ENCODE peak calls at places on chromosomes 1 and 21, in nine cellular contexts. O is HAP-1, C is adipocyte, F is colonic mucosa, U is fibroblast of mammary gland, S is AG10803, A is pancreas, D is uterus, Q is aorta. I is an unnamed sample.

GRCh38 chr21:25369524-25370300 is 237.6 kb downstream of the MRPL39 start:
- DNase-seq in O (no peak), C (peak), F (no peak), U (peak), S (peak), A (no peak), D (no peak), Q (no peak), I (peak)

GRCh38 chr1:236063919-236064673 is 794 bp downstream of the NID1 start:
- DNase-seq in O (peak), C (peak), F (peak), U (peak), S (peak), A (peak), D (peak), Q (peak), I (no peak)

GRCh38 chr1:11648039-11648438 is 6.2 kb downstream of the FBXO2 start:
- DNase-seq in O (no peak), C (no peak), F (no peak), U (no peak), S (no peak), A (no peak), D (no peak), Q (no peak), I (no peak)

GRCh38 chr1:28278763-28279162 is 19.4 kb downstream of the SESN2 start:
- DNase-seq in O (no peak), C (no peak), F (no peak), U (no peak), S (no peak), A (no peak), D (no peak), Q (no peak), I (no peak)

GRCh38 chr21:27275294-27275927 is 308.5 kb upstream of the ADAMTS5 start:
- DNase-seq in O (no peak), C (peak), F (no peak), U (peak), S (peak), A (no peak), D (no peak), Q (no peak), I (no peak)

GRCh38 chr1:245735831-245736530 is 581.2 kb downstream of the KIF26B start:
- DNase-seq in O (no peak), C (peak), F (no peak), U (peak), S (peak), A (no peak), D (no peak), Q (no peak), I (no peak)

GRCh38 chr1:17624540-17625256 is 85.2 kb downstream of the ARHGEF10L start:
- DNase-seq in O (no peak), C (peak), F (no peak), U (peak), S (peak), A (peak), D (peak), Q (peak), I (peak)

GRCh38 chr1:228989992-228990827 is 254.9 kb downstream of the RHOU start:
- DNase-seq in O (no peak), C (peak), F (peak), U (peak), S (peak), A (peak), D (peak), Q (peak), I (no peak)

GRCh38 chr1:84582802-84583587 is 8.8 kb upstream of the CTBS start:
- DNase-seq in O (peak), C (peak), F (no peak), U (no peak), S (peak), A (no peak), D (no peak), Q (no peak), I (peak)

GRCh38 chr1:93446837-93447451 is 974 bp upstream of the FNBP1L start:
- DNase-seq in O (no peak), C (peak), F (peak), U (peak), S (no peak), A (peak), D (no peak), Q (no peak), I (no peak)

GRCh38 chr1:40648928-40649591 is 16.4 kb downstream of the RIMS3 start:
- DNase-seq in O (no peak), C (no peak), F (no peak), U (no peak), S (no peak), A (no peak), D (no peak), Q (no peak), I (no peak)

GRCh38 chr1:25616932-25617625 is 488 bp downstream of the MAN1C1 start:
- DNase-seq in O (no peak), C (peak), F (no peak), U (no peak), S (no peak), A (no peak), D (peak), Q (peak), I (no peak)

GRCh38 chr1:221987860-221988520 is 246.1 kb upstream of the DUSP10 start:
- DNase-seq in O (no peak), C (peak), F (no peak), U (peak), S (peak), A (no peak), D (no peak), Q (no peak), I (peak)

GRCh38 chr1:209349372-209350324 is 233.9 kb upstream of the CAMK1G start:
- DNase-seq in O (no peak), C (no peak), F (no peak), U (peak), S (peak), A (no peak), D (peak), Q (no peak), I (no peak)

GRCh38 chr1:13901041-13901440 is 201.1 kb downstream of the PRDM2 start:
- DNase-seq in O (no peak), C (no peak), F (no peak), U (peak), S (peak), A (no peak), D (no peak), Q (no peak), I (no peak)

GRCh38 chr1:96973605-96974004 is 252.0 kb downstream of the PTBP2 start:
- DNase-seq in O (no peak), C (no peak), F (no peak), U (peak), S (peak), A (no peak), D (no peak), Q (no peak), I (no peak)

GRCh38 chr1:248421384-248421783 is 18.5 kb downstream of the OR2T1 start:
- DNase-seq in O (no peak), C (no peak), F (no peak), U (peak), S (no peak), A (no peak), D (no peak), Q (no peak), I (no peak)

GRCh38 chr1:186482661-186483255 is 21.8 kb upstream of the PDC start:
- DNase-seq in O (peak), C (peak), F (peak), U (peak), S (peak), A (peak), D (peak), Q (peak), I (no peak)

GRCh38 chr1:21906173-21907078 is 30.7 kb downstream of the HSPG2 start:
- DNase-seq in O (no peak), C (peak), F (peak), U (peak), S (peak), A (no peak), D (peak), Q (peak), I (no peak)

GRCh38 chr1:218499021-218499691 is 154.0 kb downstream of the TGFB2 start:
- DNase-seq in O (no peak), C (peak), F (no peak), U (peak), S (peak), A (no peak), D (no peak), Q (no peak), I (no peak)

GRCh38 chr1:113233441-113233840 is 156.9 kb upstream of the MAGI3 start:
- DNase-seq in O (no peak), C (no peak), F (peak), U (no peak), S (no peak), A (no peak), D (no peak), Q (no peak), I (no peak)

GRCh38 chr1:27634166-27634981 is 611 bp downstream of the FGR start:
- DNase-seq in O (no peak), C (peak), F (no peak), U (no peak), S (no peak), A (no peak), D (peak), Q (no peak), I (no peak)

GRCh38 chr21:39525129-39525528 is 73.4 kb downstream of the SH3BGR start:
- DNase-seq in O (no peak), C (no peak), F (no peak), U (no peak), S (no peak), A (no peak), D (no peak), Q (no peak), I (no peak)

GRCh38 chr21:41319273-41319672 is 2.7 kb downstream of the FAM3B start:
- DNase-seq in O (no peak), C (no peak), F (peak), U (no peak), S (no peak), A (no peak), D (no peak), Q (no peak), I (no peak)

GRCh38 chr1:23367791-23368561 is 1.7 kb downstream of the ZNF436 start:
- DNase-seq in O (peak), C (peak), F (peak), U (peak), S (peak), A (peak), D (peak), Q (peak), I (peak)

GRCh38 chr1:173862769-173863223 is 5.0 kb downstream of the GAS5 start:
- DNase-seq in O (no peak), C (no peak), F (no peak), U (peak), S (no peak), A (no peak), D (no peak), Q (no peak), I (no peak)

GRCh38 chr1:20660363-20661234 is 570 bp downstream of the DDOST start:
- DNase-seq in O (no peak), C (peak), F (no peak), U (no peak), S (no peak), A (no peak), D (no peak), Q (no peak), I (no peak)

GRCh38 chr1:41547781-41548560 is 63.5 kb upstream of the EDN2 start:
- DNase-seq in O (no peak), C (no peak), F (no peak), U (peak), S (no peak), A (no peak), D (peak), Q (no peak), I (no peak)

GRCh38 chr1:214261206-214262123 is 19.5 kb upstream of the SMYD2 start:
- DNase-seq in O (peak), C (peak), F (peak), U (peak), S (peak), A (peak), D (peak), Q (peak), I (no peak)

DNA sequence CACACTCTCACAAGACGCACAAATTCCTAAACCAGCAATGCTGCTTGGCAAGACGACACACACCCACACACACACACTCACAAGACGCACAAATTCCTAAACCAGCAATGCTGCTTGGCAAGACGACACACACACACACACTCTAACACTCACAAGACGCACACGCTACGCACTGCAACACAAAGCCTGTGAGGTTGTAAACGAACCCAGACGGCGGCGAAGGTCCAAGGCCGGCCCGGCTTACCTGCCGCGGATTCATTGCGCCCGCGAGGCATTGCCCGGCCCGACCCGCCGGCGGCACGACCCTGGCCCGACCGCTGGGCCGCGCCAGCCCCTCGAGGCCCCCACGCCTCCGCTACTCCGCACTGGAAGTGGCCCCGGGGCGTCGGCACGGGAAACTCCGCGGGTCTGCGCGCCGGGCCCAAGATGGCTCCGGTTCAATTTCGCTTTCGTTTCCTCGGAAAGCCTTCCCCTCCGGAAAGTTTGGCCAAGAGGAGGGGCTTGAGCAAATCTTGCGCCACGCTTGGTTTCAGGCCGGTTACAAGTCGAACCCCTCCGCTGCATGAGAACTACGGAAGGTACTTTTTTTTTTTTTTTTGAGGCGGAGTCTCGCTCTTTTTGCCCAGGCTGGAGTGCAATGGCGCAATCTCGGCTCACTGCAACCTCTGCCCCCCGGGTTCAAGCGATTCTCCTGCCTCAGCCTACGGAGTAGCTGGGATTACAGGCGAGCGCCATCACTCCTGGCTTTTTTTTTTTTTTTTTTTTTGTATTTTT is at the start of gene ADAR:
- DNase-seq in O (peak), C (peak), F (peak), U (peak), S (peak), A (peak), D (peak), Q (peak), I (peak)
- H3K4me3 ChIP-seq in O (peak), C (peak), F (peak), U (peak), S (peak), A (peak), D (peak), Q (peak), I (peak)

GRCh38 chr1:224502459-224503160 is 68.0 kb upstream of the WDR26 start:
- DNase-seq in O (peak), C (no peak), F (peak), U (no peak), S (no peak), A (peak), D (no peak), Q (no peak), I (no peak)
- H3K4me3 ChIP-seq in O (no peak), C (no peak), F (no peak), U (no peak), S (no peak), A (no peak), D (no peak), Q (no peak), I (no peak)

DNA sequence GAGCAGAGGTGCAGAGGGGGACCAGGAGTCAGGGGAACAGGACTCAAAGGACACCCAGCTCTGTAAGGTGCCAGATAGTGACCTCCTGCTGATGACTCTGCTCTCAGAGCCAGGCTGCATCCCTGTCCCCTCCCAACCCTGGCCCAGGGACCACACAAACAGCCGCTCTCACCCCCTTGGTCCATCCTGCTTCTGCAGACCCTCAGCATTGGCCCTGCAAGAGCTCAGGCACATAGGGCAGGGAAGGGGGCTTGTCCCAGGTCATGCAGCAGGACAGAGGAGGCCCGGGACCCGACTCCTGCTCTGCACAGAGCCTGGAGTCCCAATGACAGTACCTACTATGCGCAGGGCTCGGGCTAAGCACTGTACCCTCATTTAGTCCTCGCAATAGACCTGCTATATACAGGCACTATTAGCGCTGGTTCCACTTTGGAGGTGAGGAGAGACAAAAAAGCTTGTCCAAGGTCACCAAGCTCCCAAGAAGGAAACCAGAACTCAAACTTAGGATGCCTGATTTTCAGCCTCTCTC is 15.7 kb downstream of the EPHA2 start:
- DNase-seq in O (no peak), C (no peak), F (no peak), U (no peak), S (no peak), A (no peak), D (no peak), Q (no peak), I (no peak)
- H3K4me3 ChIP-seq in O (no peak), C (no peak), F (no peak), U (no peak), S (no peak), A (no peak), D (no peak), Q (no peak), I (no peak)

DNA sequence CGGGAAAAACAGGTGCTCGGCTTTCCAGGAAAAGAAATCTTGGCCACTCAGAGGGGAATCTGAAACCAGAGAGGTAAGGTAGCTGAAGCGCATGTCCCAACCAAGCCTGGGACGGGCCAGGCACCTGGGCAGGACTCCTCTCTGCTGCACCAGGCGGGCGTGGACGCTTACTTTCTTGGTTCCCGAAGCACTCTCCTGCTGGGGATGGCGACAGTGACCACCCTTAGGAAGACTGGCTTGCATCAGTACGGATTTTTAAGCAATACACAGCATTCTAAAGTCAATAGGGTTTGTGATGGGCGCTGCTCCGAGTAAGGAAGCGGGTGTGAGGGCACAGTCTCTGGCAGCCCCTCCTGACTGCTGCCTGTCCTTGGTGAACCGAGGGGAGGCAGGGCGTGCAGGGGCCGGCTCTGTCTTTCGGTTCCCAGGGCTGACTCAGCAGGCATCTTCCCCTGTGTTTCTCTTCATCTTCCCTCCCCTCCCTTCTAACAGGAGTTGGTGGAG is 74.9 kb upstream of the ANGPTL1 start:
- DNase-seq in O (no peak), C (no peak), F (no peak), U (peak), S (peak), A (no peak), D (no peak), Q (no peak), I (no peak)
- H3K4me3 ChIP-seq in O (no peak), C (no peak), F (no peak), U (no peak), S (no peak), A (no peak), D (no peak), Q (no peak), I (no peak)

DNA sequence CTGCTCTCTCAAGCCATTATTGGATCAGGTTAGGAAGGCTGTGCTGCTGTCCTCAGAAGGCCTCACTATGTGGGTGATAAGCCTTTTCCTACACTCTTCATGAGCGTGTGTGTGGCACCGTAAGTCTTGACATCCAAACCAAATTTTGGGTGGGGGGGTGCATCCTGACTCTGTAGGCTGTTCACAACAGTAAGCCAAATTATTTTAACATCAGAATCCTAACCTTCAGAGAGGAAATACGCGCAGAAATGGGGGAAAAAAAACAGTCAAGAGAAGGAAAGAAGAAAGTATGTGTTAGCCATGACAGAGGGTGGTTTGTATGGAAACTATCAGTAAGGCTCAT is 21.0 kb downstream of the STPG1 start:
- DNase-seq in O (no peak), C (no peak), F (no peak), U (no peak), S (no peak), A (no peak), D (no peak), Q (no peak), I (no peak)
- H3K4me3 ChIP-seq in O (no peak), C (no peak), F (no peak), U (no peak), S (no peak), A (no peak), D (no peak), Q (no peak), I (no peak)

GRCh38 chr1:203480525-203481084 is 5.0 kb downstream of the PRELP start:
- DNase-seq in O (no peak), C (peak), F (peak), U (peak), S (peak), A (peak), D (peak), Q (peak), I (no peak)

GRCh38 chr1:203480084-203480483 is 4.5 kb downstream of the PRELP start:
- DNase-seq in O (no peak), C (peak), F (no peak), U (peak), S (peak), A (no peak), D (no peak), Q (no peak), I (no peak)

GRCh38 chr1:203478231-203478630 is 2.6 kb downstream of the PRELP start:
- DNase-seq in O (no peak), C (no peak), F (no peak), U (no peak), S (no peak), A (no peak), D (no peak), Q (no peak), I (no peak)

GRCh38 chr1:203478986-203479385 is 3.4 kb downstream of the PRELP start:
- DNase-seq in O (no peak), C (no peak), F (no peak), U (no peak), S (no peak), A (no peak), D (no peak), Q (no peak), I (no peak)

GRCh38 chr1:203479646-203480045 is 4.0 kb downstream of the PRELP start:
- DNase-seq in O (no peak), C (peak), F (no peak), U (no peak), S (no peak), A (no peak), D (no peak), Q (no peak), I (no peak)
- H3K4me3 ChIP-seq in O (no peak), C (peak), F (no peak), U (no peak), S (no peak), A (no peak), D (peak), Q (no peak), I (no peak)

GRCh38 chr21:42365770-42366169 is 565 bp downstream of the TFF1 start:
- DNase-seq in O (no peak), C (no peak), F (no peak), U (no peak), S (no peak), A (no peak), D (no peak), Q (no peak), I (no peak)
- H3K4me3 ChIP-seq in O (no peak), C (no peak), F (no peak), U (no peak), S (no peak), A (no peak), D (no peak), Q (no peak), I (no peak)

GRCh38 chr1:206508130-206508884 is 976 bp downstream of the RASSF5 start:
- DNase-seq in O (no peak), C (no peak), F (no peak), U (no peak), S (peak), A (no peak), D (no peak), Q (peak), I (no peak)
- H3K4me3 ChIP-seq in O (no peak), C (peak), F (peak), U (peak), S (peak), A (peak), D (peak), Q (peak), I (peak)

GRCh38 chr1:152189657-152190442 is 30.8 kb upstream of the RPTN start:
- DNase-seq in O (peak), C (peak), F (peak), U (peak), S (peak), A (peak), D (peak), Q (peak), I (no peak)
- H3K4me3 ChIP-seq in O (no peak), C (peak), F (peak), U (peak), S (peak), A (no peak), D (peak), Q (peak), I (peak)

GRCh38 chr1:200029035-200029623 is 1.6 kb downstream of the NR5A2 start:
- DNase-seq in O (peak), C (peak), F (peak), U (no peak), S (no peak), A (peak), D (no peak), Q (peak), I (no peak)
- H3K4me3 ChIP-seq in O (peak), C (peak), F (peak), U (peak), S (peak), A (peak), D (no peak), Q (peak), I (peak)

I was measured in retinal pigment epithelial cell.